ENCODE peak calls at places on chromosomes 3 and 15, in six cellular contexts. Q is body of pancreas; U is activated CD8-positive, alpha-beta memory T cell treated with anti-CD3 and anti-CD28 coated beads, Interleukin-2, amount 50 U/mL, for 4 hours; Y is CD4-positive, alpha-beta T cell; I is colonic mucosa; X is aorta. W is an unnamed sample.

GRCh38 chr3:50585919-50586762 is 16.8 kb downstream of the HEMK1 start:
- DNase-seq in Q (no peak), U (no peak), Y (no peak), I (no peak), X (no peak), W (no peak)

GRCh38 chr3:8663177-8664061 is 18.8 kb upstream of the SSUH2 start:
- DNase-seq in Q (peak; percentile 80), U (no peak), Y (peak; percentile 6), I (peak; percentile 65), X (peak; percentile 65), W (peak; percentile 85)

GRCh38 chr3:145911016-145911415 is 250.0 kb downstream of the PLOD2 start:
- DNase-seq in Q (no peak), U (no peak), Y (no peak), I (no peak), X (no peak), W (no peak)

GRCh38 chr15:95300958-95301357 is 1029.5 kb upstream of the NR2F2 start:
- DNase-seq in Q (no peak), U (no peak), Y (no peak), I (no peak), X (no peak), W (no peak)

GRCh38 chr15:68433551-68433950 is 1.6 kb upstream of the ITGA11 start:
- DNase-seq in Q (no peak), U (no peak), Y (no peak), I (peak; percentile 7), X (no peak), W (no peak)

GRCh38 chr15:70214266-70214665 is 116.5 kb upstream of the TLE3 start:
- DNase-seq in Q (no peak), U (no peak), Y (no peak), I (no peak), X (no peak), W (no peak)

GRCh38 chr3:16067837-16068471 is 106.5 kb upstream of the GALNT15 start:
- DNase-seq in Q (no peak), U (no peak), Y (no peak), I (no peak), X (no peak), W (no peak)

GRCh38 chr3:37935756-37936666 is 54.6 kb upstream of the VILL start:
- DNase-seq in Q (peak; percentile 38), U (no peak), Y (no peak), I (no peak), X (no peak), W (peak; percentile 52)

GRCh38 chr3:13452490-13453335 is 27.4 kb upstream of the HDAC11 start:
- DNase-seq in Q (peak; percentile 61), U (peak; percentile 31), Y (peak; percentile 32), I (peak; percentile 62), X (peak; percentile 48), W (no peak)

GRCh38 chr3:168398371-168399030 is 302.8 kb upstream of the GOLIM4 start:
- DNase-seq in Q (no peak), U (no peak), Y (no peak), I (no peak), X (no peak), W (no peak)

GRCh38 chr15:25058080-25058785 is 103.4 kb downstream of the SNRPN start:
- DNase-seq in Q (no peak), U (peak; percentile 4), Y (no peak), I (no peak), X (no peak), W (peak; percentile 9)

GRCh38 chr3:23611737-23612295 is 193.9 kb upstream of the UBE2E1 start:
- DNase-seq in Q (peak; percentile 42), U (no peak), Y (no peak), I (no peak), X (peak; percentile 85), W (peak; percentile 53)

GRCh38 chr3:49415931-49416601 is 3.8 kb downstream of the TCTA start:
- DNase-seq in Q (peak; percentile 39), U (peak; percentile 59), Y (peak; percentile 18), I (no peak), X (peak; percentile 29), W (peak; percentile 26)

GRCh38 chr3:13005301-13005700 is 67.9 kb downstream of the IQSEC1 start:
- DNase-seq in Q (no peak), U (no peak), Y (no peak), I (no peak), X (peak; percentile 44), W (no peak)

GRCh38 chr3:71462586-71462985 is 120.9 kb downstream of the FOXP1 start:
- DNase-seq in Q (no peak), U (no peak), Y (no peak), I (no peak), X (no peak), W (no peak)

GRCh38 chr3:17233398-17233800 is 348.6 kb downstream of the PLCL2 start:
- DNase-seq in Q (peak; percentile 30), U (peak; percentile 21), Y (peak; percentile 1), I (no peak), X (no peak), W (no peak)

GRCh38 chr15:73941044-73941443 is 14.8 kb downstream of the LOXL1 start:
- DNase-seq in Q (no peak), U (no peak), Y (no peak), I (no peak), X (peak; percentile 86), W (no peak)

GRCh38 chr3:115470254-115470653 is 153.1 kb upstream of the GAP43 start:
- DNase-seq in Q (no peak), U (no peak), Y (no peak), I (no peak), X (no peak), W (no peak)

GRCh38 chr3:169966086-169966950 is at the start of gene SEC62:
- DNase-seq in Q (peak; percentile 94), U (peak; percentile 97), Y (peak; percentile 94), I (peak; percentile 95), X (peak; percentile 96), W (peak; percentile 96)

GRCh38 chr15:67097893-67098740 is 32.7 kb downstream of the SMAD3 start:
- DNase-seq in Q (no peak), U (no peak), Y (peak; percentile 43), I (peak; percentile 50), X (peak; percentile 75), W (peak; percentile 71)

GRCh38 chr3:122410639-122411038 is 5.2 kb downstream of the WDR5B start:
- DNase-seq in Q (no peak), U (no peak), Y (no peak), I (no peak), X (no peak), W (no peak)

GRCh38 chr3:180646187-180646790 is 33.0 kb downstream of the CCDC39 start:
- DNase-seq in Q (no peak), U (no peak), Y (no peak), I (no peak), X (no peak), W (no peak)

GRCh38 chr15:58864602-58865419 is 68.7 kb downstream of the SLTM start:
- DNase-seq in Q (peak; percentile 75), U (no peak), Y (no peak), I (peak; percentile 42), X (peak; percentile 60), W (peak; percentile 33)

GRCh38 chr15:27993996-27994775 is 104.9 kb downstream of the OCA2 start:
- DNase-seq in Q (no peak), U (no peak), Y (no peak), I (peak; percentile 5), X (no peak), W (no peak)

GRCh38 chr3:196528639-196529233 is 13.6 kb upstream of the SMCO1 start:
- DNase-seq in Q (peak; percentile 58), U (peak; percentile 80), Y (peak; percentile 73), I (peak; percentile 81), X (peak; percentile 75), W (peak; percentile 68)

GRCh38 chr3:148500791-148501360 is 196.8 kb upstream of the AGTR1 start:
- DNase-seq in Q (no peak), U (no peak), Y (no peak), I (no peak), X (no peak), W (no peak)

GRCh38 chr15:59794229-59794886 is 105.2 kb upstream of the BNIP2 start:
- DNase-seq in Q (no peak), U (peak; percentile 20), Y (no peak), I (no peak), X (no peak), W (no peak)

GRCh38 chr3:170532573-170532972 is 53.3 kb downstream of the SLC7A14 start:
- DNase-seq in Q (no peak), U (no peak), Y (no peak), I (no peak), X (no peak), W (no peak)

GRCh38 chr3:178036745-178037144 is 499.5 kb upstream of the KCNMB2 start:
- DNase-seq in Q (no peak), U (no peak), Y (no peak), I (no peak), X (no peak), W (no peak)

GRCh38 chr3:141485578-141486415 is 1.0 kb upstream of the RASA2 start:
- DNase-seq in Q (no peak), U (no peak), Y (no peak), I (peak; percentile 64), X (peak; percentile 47), W (no peak)

GRCh38 chr3:28840976-28841376 is 439.9 kb upstream of the RBMS3 start:
- DNase-seq in Q (no peak), U (no peak), Y (no peak), I (no peak), X (no peak), W (no peak)

GRCh38 chr15:41581110-41581509 is 22.1 kb downstream of the TYRO3 start:
- DNase-seq in Q (no peak), U (no peak), Y (no peak), I (no peak), X (no peak), W (no peak)

GRCh38 chr3:83873550-83873949 is 1085.2 kb upstream of the CADM2 start:
- DNase-seq in Q (no peak), U (no peak), Y (no peak), I (no peak), X (no peak), W (no peak)

GRCh38 chr15:65081758-65082157 is 5.2 kb downstream of the KBTBD13 start:
- DNase-seq in Q (no peak), U (no peak), Y (no peak), I (no peak), X (no peak), W (no peak)

GRCh38 chr15:65333863-65334262 is 29.4 kb downstream of the RNU5B-1 start:
- DNase-seq in Q (no peak), U (no peak), Y (no peak), I (no peak), X (no peak), W (no peak)

GRCh38 chr3:114216186-114216970 is 21.0 kb downstream of the ZNF80 start:
- DNase-seq in Q (no peak), U (no peak), Y (no peak), I (no peak), X (no peak), W (no peak)

GRCh38 chr3:37129871-37130270 is 44.5 kb downstream of the LRRFIP2 start:
- DNase-seq in Q (no peak), U (no peak), Y (no peak), I (no peak), X (no peak), W (no peak)

GRCh38 chr15:48627260-48627969 is 18.1 kb downstream of the FBN1 start:
- DNase-seq in Q (no peak), U (no peak), Y (no peak), I (no peak), X (no peak), W (no peak)

GRCh38 chr3:51378726-51379125 is 6.4 kb upstream of the MANF start:
- DNase-seq in Q (no peak), U (no peak), Y (no peak), I (no peak), X (no peak), W (no peak)